ENCODE peak calls at places on chromosomes 13 and 19, in nine cellular contexts. One of them, this sample, is unnamed.

GRCh38 chr13:63731896-63732295 is 2316.2 kb upstream of the PCDH20 start:
- DNase-seq in GM03348: no peak
- DNase-seq in cerebellum: no peak
- DNase-seq in nephron progenitor cell: no peak
- DNase-seq in Right ventricle myocardium superior: no peak
- DNase-seq in nucleus accumbens: no peak
- DNase-seq in activated naive CD4-positive, alpha-beta T cell: no peak
- DNase-seq in KG1: no peak
- DNase-seq in AG10803: no peak
- DNase-seq in this sample: peak

GRCh38 chr19:35075202-35076025 is 33.9 kb downstream of the HPN start:
- DNase-seq in GM03348: no peak
- DNase-seq in cerebellum: no peak
- DNase-seq in nephron progenitor cell: no peak
- DNase-seq in Right ventricle myocardium superior: no peak
- DNase-seq in nucleus accumbens: no peak
- DNase-seq in activated naive CD4-positive, alpha-beta T cell: no peak
- DNase-seq in KG1: no peak
- DNase-seq in AG10803: no peak
- DNase-seq in this sample: no peak

GRCh38 chr13:23381877-23382276 is 51.6 kb downstream of the SACS start:
- DNase-seq in GM03348: no peak
- DNase-seq in cerebellum: peak
- DNase-seq in nephron progenitor cell: no peak
- DNase-seq in Right ventricle myocardium superior: no peak
- DNase-seq in nucleus accumbens: no peak
- DNase-seq in activated naive CD4-positive, alpha-beta T cell: no peak
- DNase-seq in KG1: no peak
- DNase-seq in AG10803: no peak
- DNase-seq in this sample: no peak

GRCh38 chr13:24888291-24888931 is 124.4 kb downstream of the RNF17 start:
- DNase-seq in GM03348: no peak
- DNase-seq in cerebellum: no peak
- DNase-seq in nephron progenitor cell: no peak
- DNase-seq in Right ventricle myocardium superior: no peak
- DNase-seq in nucleus accumbens: no peak
- DNase-seq in activated naive CD4-positive, alpha-beta T cell: no peak
- DNase-seq in KG1: no peak
- DNase-seq in AG10803: no peak
- DNase-seq in this sample: no peak

GRCh38 chr19:52963229-52963760 is 614 bp upstream of the ZNF816 start:
- DNase-seq in GM03348: peak
- DNase-seq in cerebellum: no peak
- DNase-seq in nephron progenitor cell: peak
- DNase-seq in Right ventricle myocardium superior: no peak
- DNase-seq in nucleus accumbens: no peak
- DNase-seq in activated naive CD4-positive, alpha-beta T cell: no peak
- DNase-seq in KG1: no peak
- DNase-seq in AG10803: no peak
- DNase-seq in this sample: no peak

GRCh38 chr13:100815476-100816046 is 141.0 kb upstream of the TMTC4 start:
- DNase-seq in GM03348: no peak
- DNase-seq in cerebellum: no peak
- DNase-seq in nephron progenitor cell: no peak
- DNase-seq in Right ventricle myocardium superior: no peak
- DNase-seq in nucleus accumbens: no peak
- DNase-seq in activated naive CD4-positive, alpha-beta T cell: no peak
- DNase-seq in KG1: no peak
- DNase-seq in AG10803: no peak
- DNase-seq in this sample: no peak

GRCh38 chr19:14381689-14382474 is 638 bp downstream of the ADGRE5 start:
- DNase-seq in GM03348: no peak
- DNase-seq in cerebellum: no peak
- DNase-seq in nephron progenitor cell: no peak
- DNase-seq in Right ventricle myocardium superior: peak
- DNase-seq in nucleus accumbens: no peak
- DNase-seq in activated naive CD4-positive, alpha-beta T cell: no peak
- DNase-seq in KG1: no peak
- DNase-seq in AG10803: peak
- DNase-seq in this sample: peak

GRCh38 chr13:113052971-113053370 is 52.6 kb upstream of the F7 start:
- DNase-seq in GM03348: no peak
- DNase-seq in cerebellum: no peak
- DNase-seq in nephron progenitor cell: no peak
- DNase-seq in Right ventricle myocardium superior: no peak
- DNase-seq in nucleus accumbens: no peak
- DNase-seq in activated naive CD4-positive, alpha-beta T cell: no peak
- DNase-seq in KG1: no peak
- DNase-seq in AG10803: no peak
- DNase-seq in this sample: no peak

GRCh38 chr19:28489126-28489660 is 723.8 kb downstream of the UQCRFS1 start:
- DNase-seq in GM03348: no peak
- DNase-seq in cerebellum: no peak
- DNase-seq in nephron progenitor cell: no peak
- DNase-seq in Right ventricle myocardium superior: no peak
- DNase-seq in nucleus accumbens: no peak
- DNase-seq in activated naive CD4-positive, alpha-beta T cell: no peak
- DNase-seq in KG1: no peak
- DNase-seq in AG10803: no peak
- DNase-seq in this sample: no peak

This sample was measured in small intestine.